ENCODE peak calls at places on chromosomes 5 and 9, in seven cellular contexts. I, E, K, Q, P, W and V are unnamed samples.

GRCh38 chr9:131714161-131714646 is 25.7 kb downstream of the RAPGEF1 start:
- DNase-seq in P (no peak), K (no peak), I (no peak), W (no peak), Q (no peak), E (no peak), V (no peak)

GRCh38 chr5:153640293-153640692 is 149.8 kb downstream of the GRIA1 start:
- DNase-seq in P (no peak), E (no peak), K (no peak), I (no peak), Q (no peak), W (no peak), V (no peak)

GRCh38 chr5:54663876-54664275 is 146.3 kb downstream of the SNX18 start:
- DNase-seq in I (no peak), P (no peak), W (peak; percentile 22), E (no peak), K (no peak), Q (no peak), V (no peak)

GRCh38 chr9:132946216-132946615 is 1.8 kb upstream of the TSC1 start:
- DNase-seq in W (no peak), I (no peak), Q (no peak), K (no peak), P (no peak), E (no peak), V (no peak)

GRCh38 chr5:168843277-168843997 is 264.3 kb upstream of the PANK3 start:
- DNase-seq in P (no peak), K (no peak), E (no peak), W (no peak), Q (no peak), I (no peak), V (no peak)

GRCh38 chr9:99561435-99562262 is 260.0 kb upstream of the NR4A3 start:
- DNase-seq in Q (no peak), K (no peak), E (no peak), I (no peak), W (no peak), P (peak; percentile 68), V (no peak)

GRCh38 chr5:150788974-150789373 is 10.4 kb downstream of the SMIM3 start:
- DNase-seq in Q (no peak), E (no peak), P (no peak), K (no peak), I (no peak), W (no peak), V (no peak)

GRCh38 chr5:98872679-98873078 is 56.1 kb downstream of the CHD1 start:
- DNase-seq in E (no peak), W (no peak), K (no peak), I (no peak), Q (no peak), P (no peak), V (no peak)

GRCh38 chr5:31096238-31096865 is 97.1 kb upstream of the CDH6 start:
- DNase-seq in K (no peak), W (no peak), E (no peak), P (no peak), I (no peak), Q (no peak), V (no peak)

GRCh38 chr9:112094240-112094639 is 80.9 kb downstream of the SUSD1 start:
- DNase-seq in W (no peak), P (no peak), Q (no peak), I (no peak), E (no peak), K (no peak), V (no peak)

GRCh38 chr9:79980440-79980839 is 408.7 kb downstream of the TLE4 start:
- DNase-seq in I (no peak), K (no peak), E (no peak), P (no peak), Q (no peak), W (no peak), V (no peak)

GRCh38 chr5:36054646-36055045 is 12.0 kb downstream of the UGT3A2 start:
- DNase-seq in I (no peak), Q (no peak), W (no peak), K (no peak), E (no peak), P (peak; percentile 57), V (no peak)

GRCh38 chr9:92725266-92725545 is 39.4 kb downstream of the BICD2 start:
- DNase-seq in P (no peak), I (no peak), Q (no peak), K (peak; percentile 13), E (no peak), W (no peak), V (peak; percentile 93)

GRCh38 chr9:489198-490197 is 274.8 kb downstream of the DOCK8 start:
- DNase-seq in K (no peak), I (peak; percentile 80), E (no peak), W (no peak), Q (no peak), P (no peak), V (no peak)

GRCh38 chr5:115243412-115243811 is 19.3 kb downstream of the PGGT1B start:
- DNase-seq in Q (no peak), W (no peak), I (no peak), P (no peak), K (no peak), E (no peak), V (no peak)

GRCh38 chr5:177474845-177475562 is 1.6 kb upstream of the DBN1 start:
- DNase-seq in E (no peak), Q (no peak), I (no peak), P (no peak), W (no peak), K (no peak), V (no peak)

GRCh38 chr9:27771803-27772545 is 198.7 kb upstream of the C9orf72 start:
- DNase-seq in P (no peak), Q (no peak), E (no peak), I (no peak), W (no peak), K (no peak), V (no peak)

GRCh38 chr5:109310315-109310714 is 99.5 kb downstream of the PJA2 start:
- DNase-seq in K (no peak), W (no peak), P (peak; percentile 72), Q (no peak), I (no peak), E (no peak), V (no peak)

GRCh38 chr9:128887914-128888350 is 6.0 kb downstream of the LRRC8A start:
- DNase-seq in I (no peak), E (no peak), K (no peak), W (no peak), Q (no peak), P (no peak), V (no peak)

GRCh38 chr5:142900926-142901325 is 130.7 kb downstream of the ARHGAP26 start:
- DNase-seq in P (no peak), K (no peak), W (no peak), I (no peak), E (no peak), Q (no peak), V (no peak)

GRCh38 chr5:138568061-138568824 is 7.0 kb downstream of the HSPA9 start:
- DNase-seq in W (no peak), I (no peak), P (no peak), Q (no peak), K (no peak), E (no peak), V (no peak)

GRCh38 chr5:39074009-39074886 is at the start of gene RICTOR:
- DNase-seq in K (peak; percentile 90), I (peak; percentile 70), W (peak; percentile 92), P (peak; percentile 96), Q (peak; percentile 79), E (peak; percentile 48), V (no peak)
- TF ChIP-seq POLR2A in K (peak; percentile 42), I (peak; percentile 84), W (peak; percentile 65), P (peak; percentile 22), Q (peak; percentile 87), E (peak; percentile 79), V (no peak)

GRCh38 chr5:2205596-2205995 is 322.9 kb upstream of the IRX4 start:
- DNase-seq in I (no peak), W (no peak), Q (no peak), P (no peak), E (no peak), K (no peak), V (peak; percentile 64)

GRCh38 chr5:2203774-2204173 is 321.0 kb upstream of the IRX4 start:
- DNase-seq in E (no peak), Q (no peak), W (no peak), K (no peak), I (no peak), P (no peak), V (no peak)

GRCh38 chr5:2205185-2205585 is 322.5 kb upstream of the IRX4 start:
- DNase-seq in E (no peak), W (no peak), P (peak; percentile 75), I (no peak), Q (no peak), K (no peak), V (peak; percentile 60)

GRCh38 chr5:2206244-2207108 is 323.8 kb upstream of the IRX4 start:
- DNase-seq in I (no peak), Q (no peak), P (no peak), E (no peak), K (no peak), W (no peak), V (peak; percentile 44)

GRCh38 chr5:2204366-2205184 is 321.9 kb upstream of the IRX4 start:
- DNase-seq in E (no peak), P (no peak), K (no peak), Q (no peak), W (no peak), I (no peak), V (peak; percentile 40)
- H3K9me3 ChIP-seq in E (no peaks in the 10 kb centered on the region), P (no peaks in the 10 kb centered on the region), K (no peaks in the 10 kb centered on the region), Q (no peaks in the 10 kb centered on the region), W (no peaks in the 10 kb centered on the region), I (no peaks in the 10 kb centered on the region), V (no peaks in the 10 kb centered on the region)

GRCh38 chr5:74504463-74504862 is 136.1 kb downstream of the ENC1 start:
- DNase-seq in E (no peak), W (no peak), P (no peak), I (no peak), Q (no peak), K (no peak), V (no peak)
- TF ChIP-seq POLR2A in E (no peak), W (no peak), P (no peak), I (no peak), Q (no peak), K (no peak), V (no peak)

GRCh38 chr9:122168356-122168755 is 8.6 kb downstream of the MORN5 start:
- DNase-seq in P (no peak), I (no peak), W (no peak), E (no peak), Q (no peak), K (no peak), V (no peak)

GRCh38 chr9:122159026-122159924 is at the start of the genes MORN5 and NDUFA8:
- DNase-seq in P (peak; percentile 98), Q (peak; percentile 98), E (peak; percentile 64), W (peak; percentile 97), I (peak; percentile 92), K (peak; percentile 91), V (peak; percentile 95)

GRCh38 chr9:122162415-122162814 is 2.7 kb downstream of the MORN5 start:
- DNase-seq in E (no peak), K (no peak), P (no peak), I (no peak), W (no peak), Q (no peak), V (no peak)

GRCh38 chr9:122159925-122160246 is 178 bp downstream of the MORN5 start:
- DNase-seq in I (no peak), E (no peak), W (no peak), P (no peak), Q (no peak), K (no peak), V (no peak)

DNA sequence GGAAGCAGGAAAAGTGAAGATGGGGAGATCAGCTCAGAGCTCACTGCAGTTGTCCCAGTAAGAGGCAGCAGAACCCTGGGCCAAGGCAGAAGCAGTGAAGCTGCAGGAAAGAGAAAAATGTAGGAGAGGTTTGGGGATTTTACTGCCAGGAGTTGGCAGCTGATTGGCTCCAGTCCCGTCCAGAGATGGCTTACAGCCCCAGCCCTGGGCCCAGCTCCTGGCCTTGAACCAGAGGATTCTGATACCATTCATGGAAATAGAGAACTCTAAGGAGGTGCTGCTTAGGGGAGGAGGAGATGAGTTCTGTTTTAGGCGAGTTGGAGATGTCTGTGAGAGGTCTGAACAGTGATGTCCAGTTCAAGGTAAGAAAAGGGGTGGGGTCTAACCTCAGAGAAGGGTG is 4.6 kb downstream of the MORN5 start:
- DNase-seq in E (no peak), I (no peak), W (peak; percentile 18), P (no peak), K (no peak), Q (no peak), V (no peak)
- H3K9me3 ChIP-seq in E (no peaks in the 10 kb centered on the region), I (no peaks in the 10 kb centered on the region), W (no peaks in the 10 kb centered on the region), P (no peaks in the 10 kb centered on the region), K (no peaks in the 10 kb centered on the region), Q (peaks cover 15% of the 10 kb centered on the region), V (peaks cover 3% of the 10 kb centered on the region)